ENCODE peak calls at places on chromosomes 16 and 17, in five cellular contexts. D is hepatocyte, T is heart right ventricle, L is body of pancreas, H is transverse colon. Q is an unnamed sample.
A peak's percentile ranks its signal among the peaks of the same experiment; 100 is the strongest.

GRCh38 chr17:43360376-43360738 is 38.4 kb upstream of the ARL4D start:
- DNase-seq in D (peak; percentile 73), T (no peak), L (peak; percentile 72), H (peak; percentile 72), Q (peak; percentile 73)

GRCh38 chr16:11016993-11017392 is 72.6 kb downstream of the CLEC16A start:
- DNase-seq in D (peak; percentile 32), T (peak; percentile 69), L (peak; percentile 26), H (peak; percentile 85), Q (peak; percentile 80)

GRCh38 chr16:74563828-74564263 is 43.1 kb downstream of the GLG1 start:
- DNase-seq in D (peak; percentile 48), T (no peak), L (peak; percentile 30), H (no peak), Q (peak; percentile 57)

GRCh38 chr16:70454221-70455034 is at the start of gene FCSK:
- DNase-seq in D (peak; percentile 86), T (peak; percentile 73), L (peak; percentile 78), H (peak; percentile 66), Q (peak; percentile 42)

GRCh38 chr17:45228121-45228941 is 6.6 kb downstream of the FMNL1 start:
- DNase-seq in D (peak; percentile 6), T (no peak), L (peak; percentile 57), H (peak; percentile 13), Q (no peak)

GRCh38 chr16:1773703-1774455 is 945 bp upstream of the MRPS34 start:
- DNase-seq in D (no peak), T (no peak), L (peak; percentile 69), H (peak; percentile 50), Q (no peak)

GRCh38 chr16:68235882-68236803 is at the start of gene ESRP2:
- DNase-seq in D (peak; percentile 95), T (no peak), L (peak; percentile 95), H (peak; percentile 93), Q (no peak)

GRCh38 chr17:77100009-77100408 is 40.8 kb upstream of the SEC14L1 start:
- DNase-seq in D (no peak), T (peak; percentile 62), L (no peak), H (peak; percentile 47), Q (no peak)

GRCh38 chr17:12085076-12085949 is 64.6 kb downstream of the MAP2K4 start:
- DNase-seq in D (no peak), T (no peak), L (no peak), H (no peak), Q (no peak)

GRCh38 chr17:72321886-72322285 is 201.1 kb downstream of the SOX9 start:
- DNase-seq in D (no peak), T (no peak), L (no peak), H (no peak), Q (no peak)

GRCh38 chr16:56258508-56259424 is 67.5 kb downstream of the GNAO1 start:
- DNase-seq in D (no peak), T (no peak), L (no peak), H (no peak), Q (no peak)

GRCh38 chr16:50603206-50604064 is 55.2 kb downstream of the NKD1 start:
- DNase-seq in D (peak; percentile 54), T (no peak), L (no peak), H (peak; percentile 33), Q (peak; percentile 4)

GRCh38 chr17:1060991-1061390 is 64.1 kb downstream of the TIMM22 start:
- DNase-seq in D (peak; percentile 58), T (no peak), L (peak; percentile 48), H (peak; percentile 54), Q (peak; percentile 96)

GRCh38 chr17:3801043-3801746 is at the start of gene ITGAE:
- DNase-seq in D (no peak), T (no peak), L (no peak), H (no peak), Q (no peak)

GRCh38 chr16:1620391-1620790 is 8.2 kb downstream of the CRAMP1 start:
- DNase-seq in D (no peak), T (no peak), L (no peak), H (no peak), Q (no peak)

DNA sequence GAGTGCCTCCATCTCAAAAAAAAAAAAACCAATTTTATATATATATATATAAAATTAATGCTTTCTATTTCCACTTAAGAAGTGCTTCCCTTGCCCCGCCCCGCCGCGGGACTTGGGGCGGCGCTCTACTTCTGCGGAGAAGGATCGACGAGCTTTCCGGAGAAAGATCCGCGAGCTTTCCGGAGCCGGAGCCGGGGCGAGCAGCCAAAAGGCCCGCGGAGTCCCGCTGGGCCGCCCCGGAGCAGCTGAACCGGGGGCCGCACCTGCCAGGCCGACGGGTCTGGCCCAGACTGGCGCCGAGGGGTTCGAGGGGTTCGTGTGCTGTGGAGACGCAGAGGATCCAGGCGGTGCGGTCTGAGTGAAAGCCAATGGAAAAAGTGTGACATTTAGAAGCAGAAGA is 50.7 kb downstream of the TBC1D26 start:
- DNase-seq in D (no peak), T (peak; percentile 77), L (peak; percentile 53), H (peak; percentile 59), Q (peak; percentile 33)
- TF ChIP-seq CTCF in D (no peak), T (no peak), L (no peak), H (no peak), Q (no peak)

GRCh38 chr17:50112694-50113093 is 17.3 kb downstream of the SAMD14 start:
- DNase-seq in D (no peak), T (peak; percentile 50), L (no peak), H (no peak), Q (no peak)
- H3K27ac ChIP-seq in D (no peak overlapping the region), T (peak overlapping the region; percentile 98), L (no peak overlapping the region), H (peak overlapping the region; percentile 53), Q (no peak overlapping the region)

GRCh38 chr16:84184775-84185174 is 2.1 kb downstream of the TAF1C start:
- DNase-seq in D (no peak), T (no peak), L (no peak), H (no peak), Q (no peak)
- TF ChIP-seq CTCF in D (no peak), T (no peak), L (no peak), H (no peak), Q (no peak)

DNA sequence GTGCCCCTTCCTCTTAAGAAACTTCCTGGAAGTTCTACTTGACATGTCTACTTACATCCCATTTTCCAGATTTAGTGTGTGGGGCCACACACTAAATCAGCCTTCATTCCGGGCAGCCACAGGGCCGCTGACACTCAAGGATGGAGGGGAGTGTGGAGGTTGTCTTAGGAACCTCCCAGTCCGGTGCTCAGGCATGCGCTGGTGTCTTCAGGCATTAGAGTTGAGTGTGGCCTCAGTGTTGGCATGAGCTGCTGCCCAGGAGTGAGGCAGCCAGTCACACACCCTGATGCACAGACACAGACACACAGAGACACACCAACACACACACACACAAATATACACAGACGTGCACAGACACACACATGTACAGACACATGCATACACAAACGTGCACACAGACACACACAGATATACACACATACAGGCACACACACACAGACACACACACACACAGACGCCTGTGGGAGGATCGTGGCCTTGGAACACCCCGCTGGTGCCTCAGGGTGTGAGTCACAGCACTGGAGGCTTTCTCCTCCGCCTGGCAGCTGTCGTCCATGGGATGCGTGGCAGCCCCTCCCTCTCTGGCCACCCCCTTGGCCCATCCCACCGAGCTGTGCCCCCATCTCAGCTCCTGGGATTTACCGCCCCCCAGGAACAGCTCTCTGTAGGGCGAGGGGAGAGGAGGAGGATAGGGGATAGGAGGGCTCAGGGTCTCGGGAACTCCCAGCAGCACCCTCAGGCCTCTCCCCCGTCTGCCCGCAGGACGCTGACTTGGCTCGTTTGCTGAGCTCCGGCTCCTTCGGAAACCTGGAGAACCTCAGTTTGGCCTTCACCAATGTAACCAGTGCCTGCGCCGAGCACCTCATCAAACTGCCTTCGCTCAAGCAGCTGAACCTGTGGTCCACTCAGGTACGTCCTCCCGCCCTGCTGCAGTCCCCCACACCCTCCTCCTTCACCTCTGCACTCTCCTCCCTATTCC is 75.6 kb upstream of the PLCG2 start:
- DNase-seq in D (peak; percentile 63), T (no peak), L (no peak), H (no peak), Q (peak; percentile 94)
- H3K27ac ChIP-seq in D (no peak overlapping the region), T (no peak overlapping the region), L (no peak overlapping the region), H (peak overlapping the region; percentile 43), Q (peak overlapping the region; percentile 65)

DNA sequence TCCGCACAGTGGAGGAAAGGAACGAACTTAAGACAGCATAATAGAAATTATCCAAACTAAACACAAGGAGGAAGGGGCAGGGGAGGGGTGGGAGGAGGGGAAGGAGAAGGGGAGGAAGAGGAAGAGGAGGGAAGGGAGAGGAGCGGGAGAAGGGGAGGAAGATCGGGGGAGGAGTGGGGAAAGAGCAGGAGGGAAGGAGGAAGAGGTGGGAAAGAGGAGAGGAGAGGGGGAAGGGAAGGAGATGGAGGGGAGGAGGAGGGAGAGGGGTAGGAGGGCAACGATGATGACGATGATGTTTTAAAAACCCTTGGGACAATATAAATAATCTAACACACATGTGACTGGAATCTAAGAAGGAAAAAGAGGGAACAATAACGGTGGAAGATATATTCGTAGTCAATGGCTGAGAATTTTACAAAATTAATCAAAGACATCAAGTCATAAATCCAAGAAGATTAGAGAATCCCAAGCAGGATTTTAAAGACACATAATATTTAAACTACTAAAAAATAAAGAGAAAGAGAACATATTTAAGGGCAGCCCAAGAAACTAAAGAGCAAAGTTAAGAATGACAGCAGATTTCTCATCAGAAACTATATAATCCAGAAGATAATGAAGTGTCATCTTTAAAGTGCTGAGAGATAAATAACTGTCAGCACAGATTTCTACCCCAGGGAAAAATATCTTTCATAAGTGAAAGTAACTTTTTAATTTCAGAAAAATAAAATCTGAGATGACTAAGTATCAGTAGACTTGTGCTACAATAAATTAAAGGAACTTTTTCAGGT is 30.2 kb downstream of the C16orf95 start:
- DNase-seq in D (no peak), T (no peak), L (no peak), H (no peak), Q (no peak)
- TF ChIP-seq CTCF in D (no peak), T (no peak), L (no peak), H (no peak), Q (no peak)

GRCh38 chr17:49403514-49404289 is 11.0 kb downstream of the PHB1 start:
- DNase-seq in D (no peak), T (no peak), L (no peak), H (no peak), Q (no peak)

GRCh38 chr17:49401971-49402491 is 12.7 kb downstream of the PHB1 start:
- DNase-seq in D (no peak), T (no peak), L (no peak), H (no peak), Q (no peak)

GRCh38 chr17:49404906-49405305 is 9.8 kb downstream of the PHB1 start:
- DNase-seq in D (no peak), T (no peak), L (no peak), H (no peak), Q (no peak)

GRCh38 chr17:49402706-49403105 is 12.0 kb downstream of the PHB1 start:
- DNase-seq in D (no peak), T (no peak), L (no peak), H (no peak), Q (no peak)

GRCh38 chr17:49404371-49404770 is 10.3 kb downstream of the PHB1 start:
- DNase-seq in D (no peak), T (no peak), L (no peak), H (no peak), Q (no peak)
- H3K27ac ChIP-seq in D (no peak overlapping the region), T (no peak overlapping the region), L (no peak overlapping the region), H (no peak overlapping the region), Q (no peak overlapping the region)

DNA sequence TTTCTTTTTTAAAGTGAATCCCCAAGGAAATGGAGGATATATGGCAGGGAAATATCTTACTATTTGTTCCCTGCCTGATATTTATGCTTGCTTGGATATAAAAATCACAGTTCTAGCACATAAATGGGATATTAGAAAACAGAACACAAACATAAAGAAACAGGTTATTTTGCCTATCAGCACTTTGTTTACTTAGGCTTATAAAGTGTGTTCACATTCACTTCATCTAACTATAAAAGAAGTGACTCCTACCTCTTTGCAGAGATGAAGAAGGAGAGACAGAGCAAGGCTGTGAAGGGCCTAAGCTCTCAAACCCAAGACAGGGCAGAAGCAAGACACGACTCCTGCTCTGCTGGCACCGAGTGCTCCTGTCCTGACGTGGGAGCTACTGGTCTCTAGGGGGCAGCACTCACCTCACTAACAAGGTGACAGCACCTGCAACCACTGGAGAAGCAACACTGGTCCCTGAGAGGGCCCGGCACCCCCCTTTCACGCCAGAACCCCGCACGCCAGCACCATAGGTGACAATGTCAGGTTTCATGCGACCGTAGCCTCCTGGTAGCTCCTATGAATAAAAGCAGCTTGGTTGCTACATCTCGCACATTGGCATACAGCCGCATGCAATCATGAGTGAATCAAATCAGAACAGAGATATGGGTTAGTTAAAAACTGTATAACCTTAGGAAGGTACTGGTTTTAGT is 32.0 kb downstream of the MBTPS1 start:
- DNase-seq in D (peak; percentile 84), T (peak; percentile 43), L (peak; percentile 72), H (peak; percentile 74), Q (peak; percentile 43)
- TF ChIP-seq CTCF in D (peak; percentile 72), T (peak; percentile 74), L (peak; percentile 48), H (peak; percentile 58), Q (peak; percentile 91)